ENCODE peak calls at places on chromosomes 2 and 18, in eight cellular contexts. R is LNCaP clone FGC; M is neural crest cell; S is activated gamma-delta T cell treated with anti-CD3 and anti-CD28 coated beads, Interleukin-2, amount 50 U/mL, for 16 hours; N is choroid plexus epithelial cell; J is B cell; E is GM06990; P is ecto neural progenitor cell. F is an unnamed sample.

GRCh38 chr18:78171954-78172353 is 807.7 kb upstream of the SALL3 start:
- DNase-seq in R (no peak), M (no peak), S (no peak), N (no peak), J (no peak), E (no peak), P (no peak), F (no peak)

GRCh38 chr2:17442334-17442733 is 75.9 kb downstream of the RAD51AP2 start:
- DNase-seq in R (no peak), M (no peak), S (no peak), N (peak), J (no peak), E (no peak), P (no peak), F (peak)

GRCh38 chr2:113930448-113930847 is 40.6 kb downstream of the ACTR3 start:
- DNase-seq in R (no peak), M (no peak), S (no peak), N (peak), J (no peak), E (no peak), P (no peak), F (no peak)

GRCh38 chr2:192885569-192886160 is 690.9 kb upstream of the TMEFF2 start:
- DNase-seq in R (no peak), M (no peak), S (no peak), N (peak), J (no peak), E (no peak), P (no peak), F (no peak)

GRCh38 chr2:2638516-2638915 is 307.4 kb upstream of the MYT1L start:
- DNase-seq in R (no peak), M (no peak), S (no peak), N (no peak), J (no peak), E (no peak), P (no peak), F (no peak)

GRCh38 chr2:201786471-201786870 is 5.7 kb upstream of the ALS2 start:
- DNase-seq in R (no peak), M (no peak), S (no peak), N (no peak), J (no peak), E (no peak), P (no peak), F (peak)

GRCh38 chr2:225842939-225843338 is 443.4 kb downstream of the NYAP2 start:
- DNase-seq in R (no peak), M (no peak), S (no peak), N (peak), J (no peak), E (no peak), P (no peak), F (peak)

GRCh38 chr2:235554385-235554784 is 60.5 kb downstream of the AGAP1 start:
- DNase-seq in R (no peak), M (no peak), S (no peak), N (no peak), J (no peak), E (no peak), P (no peak), F (no peak)

GRCh38 chr2:215826838-215827441 is 186.4 kb downstream of the MREG start:
- DNase-seq in R (no peak), M (no peak), S (no peak), N (peak), J (no peak), E (no peak), P (no peak), F (no peak)

GRCh38 chr2:3266727-3267548 is 110.7 kb downstream of the EIPR1 start:
- DNase-seq in R (no peak), M (no peak), S (no peak), N (no peak), J (no peak), E (no peak), P (no peak), F (no peak)

GRCh38 chr18:1929720-1930119 is 641.6 kb downstream of the METTL4 start:
- DNase-seq in R (no peak), M (no peak), S (no peak), N (no peak), J (no peak), E (no peak), P (no peak), F (no peak)

GRCh38 chr2:54558188-54558975 is 102.3 kb downstream of the SPTBN1 start:
- DNase-seq in R (no peak), M (peak), S (peak), N (peak), J (peak), E (peak), P (peak), F (no peak)

GRCh38 chr2:47964277-47964676 is 58.0 kb upstream of the FBXO11 start:
- DNase-seq in R (no peak), M (no peak), S (no peak), N (no peak), J (no peak), E (no peak), P (no peak), F (no peak)

GRCh38 chr18:34620258-34620861 is 89.7 kb upstream of the DTNA start:
- DNase-seq in R (no peak), M (no peak), S (no peak), N (no peak), J (no peak), E (no peak), P (no peak), F (no peak)

GRCh38 chr18:57805117-57805516 is 2.0 kb upstream of the ATP8B1 start:
- DNase-seq in R (no peak), M (no peak), S (no peak), N (no peak), J (no peak), E (no peak), P (no peak), F (no peak)

F was measured in M059J.